ENCODE peak calls at places on chromosomes 11 and 22, in five cellular contexts. One of them, this sample, is unnamed.

GRCh38 chr22:38016182-38017078 is 32.1 kb upstream of the SOX10 start:
- DNase-seq in activated CD8-positive, alpha-beta memory T cell treated with anti-CD3 and anti-CD28 coated beads, Interleukin-2, amount 50 U/mL, for 4 hours: no peak
- DNase-seq in stimulated activated naive CD8-positive, alpha-beta T cell treated with anti-CD3 and anti-CD28 coated beads, Interleukin-15, Interleukin-2, amounts not matched to agents 100 U/mL and 50 U/mL, for 24 hours: no peak
- DNase-seq in stimulated activated CD4-positive, alpha-beta T cell treated with anti-CD3 and anti-CD28 coated beads, Interleukin-1b, Interleukin-23, amount 100 ng/mL, for 24 hours: no peak
- DNase-seq in amygdala: peak; percentile 88
- DNase-seq in this sample: no peak

GRCh38 chr11:66316849-66317251 is at the start of gene CD248:
- DNase-seq in activated CD8-positive, alpha-beta memory T cell treated with anti-CD3 and anti-CD28 coated beads, Interleukin-2, amount 50 U/mL, for 4 hours: no peak
- DNase-seq in stimulated activated CD4-positive, alpha-beta T cell treated with anti-CD3 and anti-CD28 coated beads, Interleukin-1b, Interleukin-23, amount 100 ng/mL, for 24 hours: no peak
- DNase-seq in stimulated activated naive CD8-positive, alpha-beta T cell treated with anti-CD3 and anti-CD28 coated beads, Interleukin-15, Interleukin-2, amounts not matched to agents 100 U/mL and 50 U/mL, for 24 hours: no peak
- DNase-seq in amygdala: no peak
- DNase-seq in this sample: no peak

GRCh38 chr11:5808500-5809121 is at the start of gene OR52N2:
- DNase-seq in stimulated activated naive CD8-positive, alpha-beta T cell treated with anti-CD3 and anti-CD28 coated beads, Interleukin-15, Interleukin-2, amounts not matched to agents 100 U/mL and 50 U/mL, for 24 hours: peak; percentile 73
- DNase-seq in amygdala: peak; percentile 22
- DNase-seq in activated CD8-positive, alpha-beta memory T cell treated with anti-CD3 and anti-CD28 coated beads, Interleukin-2, amount 50 U/mL, for 4 hours: peak; percentile 66
- DNase-seq in stimulated activated CD4-positive, alpha-beta T cell treated with anti-CD3 and anti-CD28 coated beads, Interleukin-1b, Interleukin-23, amount 100 ng/mL, for 24 hours: peak; percentile 53
- DNase-seq in this sample: peak; percentile 42

GRCh38 chr11:80188228-80188627 is 747.4 kb upstream of the TENM4 start:
- DNase-seq in stimulated activated naive CD8-positive, alpha-beta T cell treated with anti-CD3 and anti-CD28 coated beads, Interleukin-15, Interleukin-2, amounts not matched to agents 100 U/mL and 50 U/mL, for 24 hours: no peak
- DNase-seq in amygdala: no peak
- DNase-seq in stimulated activated CD4-positive, alpha-beta T cell treated with anti-CD3 and anti-CD28 coated beads, Interleukin-1b, Interleukin-23, amount 100 ng/mL, for 24 hours: no peak
- DNase-seq in activated CD8-positive, alpha-beta memory T cell treated with anti-CD3 and anti-CD28 coated beads, Interleukin-2, amount 50 U/mL, for 4 hours: no peak
- DNase-seq in this sample: no peak

GRCh38 chr22:19406846-19407245 is 24.7 kb downstream of the HIRA start:
- DNase-seq in amygdala: no peak
- DNase-seq in stimulated activated naive CD8-positive, alpha-beta T cell treated with anti-CD3 and anti-CD28 coated beads, Interleukin-15, Interleukin-2, amounts not matched to agents 100 U/mL and 50 U/mL, for 24 hours: no peak
- DNase-seq in activated CD8-positive, alpha-beta memory T cell treated with anti-CD3 and anti-CD28 coated beads, Interleukin-2, amount 50 U/mL, for 4 hours: no peak
- DNase-seq in stimulated activated CD4-positive, alpha-beta T cell treated with anti-CD3 and anti-CD28 coated beads, Interleukin-1b, Interleukin-23, amount 100 ng/mL, for 24 hours: no peak
- DNase-seq in this sample: no peak

GRCh38 chr11:67416416-67417335 is 1.2 kb downstream of the CARNS1 start:
- DNase-seq in stimulated activated CD4-positive, alpha-beta T cell treated with anti-CD3 and anti-CD28 coated beads, Interleukin-1b, Interleukin-23, amount 100 ng/mL, for 24 hours: no peak
- DNase-seq in stimulated activated naive CD8-positive, alpha-beta T cell treated with anti-CD3 and anti-CD28 coated beads, Interleukin-15, Interleukin-2, amounts not matched to agents 100 U/mL and 50 U/mL, for 24 hours: peak; percentile 62
- DNase-seq in activated CD8-positive, alpha-beta memory T cell treated with anti-CD3 and anti-CD28 coated beads, Interleukin-2, amount 50 U/mL, for 4 hours: peak; percentile 77
- DNase-seq in amygdala: no peak
- DNase-seq in this sample: peak; percentile 77

GRCh38 chr11:130278151-130278550 is 36.6 kb downstream of the ZBTB44 start:
- DNase-seq in activated CD8-positive, alpha-beta memory T cell treated with anti-CD3 and anti-CD28 coated beads, Interleukin-2, amount 50 U/mL, for 4 hours: no peak
- DNase-seq in stimulated activated CD4-positive, alpha-beta T cell treated with anti-CD3 and anti-CD28 coated beads, Interleukin-1b, Interleukin-23, amount 100 ng/mL, for 24 hours: no peak
- DNase-seq in amygdala: no peak
- DNase-seq in stimulated activated naive CD8-positive, alpha-beta T cell treated with anti-CD3 and anti-CD28 coated beads, Interleukin-15, Interleukin-2, amounts not matched to agents 100 U/mL and 50 U/mL, for 24 hours: no peak
- DNase-seq in this sample: no peak

GRCh38 chr11:16356057-16356750 is at the start of gene SOX6:
- DNase-seq in activated CD8-positive, alpha-beta memory T cell treated with anti-CD3 and anti-CD28 coated beads, Interleukin-2, amount 50 U/mL, for 4 hours: no peak
- DNase-seq in stimulated activated naive CD8-positive, alpha-beta T cell treated with anti-CD3 and anti-CD28 coated beads, Interleukin-15, Interleukin-2, amounts not matched to agents 100 U/mL and 50 U/mL, for 24 hours: no peak
- DNase-seq in amygdala: peak; percentile 6
- DNase-seq in stimulated activated CD4-positive, alpha-beta T cell treated with anti-CD3 and anti-CD28 coated beads, Interleukin-1b, Interleukin-23, amount 100 ng/mL, for 24 hours: no peak
- DNase-seq in this sample: no peak

GRCh38 chr11:134202661-134203060 is 21.1 kb downstream of the NCAPD3 start:
- DNase-seq in amygdala: no peak
- DNase-seq in activated CD8-positive, alpha-beta memory T cell treated with anti-CD3 and anti-CD28 coated beads, Interleukin-2, amount 50 U/mL, for 4 hours: no peak
- DNase-seq in stimulated activated naive CD8-positive, alpha-beta T cell treated with anti-CD3 and anti-CD28 coated beads, Interleukin-15, Interleukin-2, amounts not matched to agents 100 U/mL and 50 U/mL, for 24 hours: no peak
- DNase-seq in stimulated activated CD4-positive, alpha-beta T cell treated with anti-CD3 and anti-CD28 coated beads, Interleukin-1b, Interleukin-23, amount 100 ng/mL, for 24 hours: no peak
- DNase-seq in this sample: no peak

GRCh38 chr11:2198621-2199365 is 27.2 kb upstream of the TH start:
- DNase-seq in amygdala: no peak
- DNase-seq in stimulated activated CD4-positive, alpha-beta T cell treated with anti-CD3 and anti-CD28 coated beads, Interleukin-1b, Interleukin-23, amount 100 ng/mL, for 24 hours: no peak
- DNase-seq in stimulated activated naive CD8-positive, alpha-beta T cell treated with anti-CD3 and anti-CD28 coated beads, Interleukin-15, Interleukin-2, amounts not matched to agents 100 U/mL and 50 U/mL, for 24 hours: no peak
- DNase-seq in activated CD8-positive, alpha-beta memory T cell treated with anti-CD3 and anti-CD28 coated beads, Interleukin-2, amount 50 U/mL, for 4 hours: no peak
- DNase-seq in this sample: no peak

GRCh38 chr11:65301491-65302329 is 13.0 kb upstream of the CDC42EP2 start:
- DNase-seq in stimulated activated CD4-positive, alpha-beta T cell treated with anti-CD3 and anti-CD28 coated beads, Interleukin-1b, Interleukin-23, amount 100 ng/mL, for 24 hours: no peak
- DNase-seq in activated CD8-positive, alpha-beta memory T cell treated with anti-CD3 and anti-CD28 coated beads, Interleukin-2, amount 50 U/mL, for 4 hours: no peak
- DNase-seq in amygdala: peak; percentile 58
- DNase-seq in stimulated activated naive CD8-positive, alpha-beta T cell treated with anti-CD3 and anti-CD28 coated beads, Interleukin-15, Interleukin-2, amounts not matched to agents 100 U/mL and 50 U/mL, for 24 hours: no peak
- DNase-seq in this sample: no peak

GRCh38 chr11:73321342-73322110 is 13.4 kb downstream of the ARHGEF17 start:
- DNase-seq in amygdala: no peak
- DNase-seq in activated CD8-positive, alpha-beta memory T cell treated with anti-CD3 and anti-CD28 coated beads, Interleukin-2, amount 50 U/mL, for 4 hours: no peak
- DNase-seq in stimulated activated CD4-positive, alpha-beta T cell treated with anti-CD3 and anti-CD28 coated beads, Interleukin-1b, Interleukin-23, amount 100 ng/mL, for 24 hours: no peak
- DNase-seq in stimulated activated naive CD8-positive, alpha-beta T cell treated with anti-CD3 and anti-CD28 coated beads, Interleukin-15, Interleukin-2, amounts not matched to agents 100 U/mL and 50 U/mL, for 24 hours: no peak
- DNase-seq in this sample: no peak

GRCh38 chr22:23834830-23835772 is 3.7 kb downstream of the DERL3 start:
- DNase-seq in stimulated activated naive CD8-positive, alpha-beta T cell treated with anti-CD3 and anti-CD28 coated beads, Interleukin-15, Interleukin-2, amounts not matched to agents 100 U/mL and 50 U/mL, for 24 hours: no peak
- DNase-seq in activated CD8-positive, alpha-beta memory T cell treated with anti-CD3 and anti-CD28 coated beads, Interleukin-2, amount 50 U/mL, for 4 hours: no peak
- DNase-seq in stimulated activated CD4-positive, alpha-beta T cell treated with anti-CD3 and anti-CD28 coated beads, Interleukin-1b, Interleukin-23, amount 100 ng/mL, for 24 hours: no peak
- DNase-seq in amygdala: peak; percentile 66
- DNase-seq in this sample: no peak

GRCh38 chr11:36388086-36388485 is 92.0 kb downstream of the PRR5L start:
- DNase-seq in amygdala: no peak
- DNase-seq in activated CD8-positive, alpha-beta memory T cell treated with anti-CD3 and anti-CD28 coated beads, Interleukin-2, amount 50 U/mL, for 4 hours: no peak
- DNase-seq in stimulated activated naive CD8-positive, alpha-beta T cell treated with anti-CD3 and anti-CD28 coated beads, Interleukin-15, Interleukin-2, amounts not matched to agents 100 U/mL and 50 U/mL, for 24 hours: no peak
- DNase-seq in stimulated activated CD4-positive, alpha-beta T cell treated with anti-CD3 and anti-CD28 coated beads, Interleukin-1b, Interleukin-23, amount 100 ng/mL, for 24 hours: no peak
- DNase-seq in this sample: no peak

GRCh38 chr22:41598081-41598480 is 8.4 kb upstream of the PMM1 start:
- DNase-seq in stimulated activated CD4-positive, alpha-beta T cell treated with anti-CD3 and anti-CD28 coated beads, Interleukin-1b, Interleukin-23, amount 100 ng/mL, for 24 hours: no peak
- DNase-seq in stimulated activated naive CD8-positive, alpha-beta T cell treated with anti-CD3 and anti-CD28 coated beads, Interleukin-15, Interleukin-2, amounts not matched to agents 100 U/mL and 50 U/mL, for 24 hours: no peak
- DNase-seq in activated CD8-positive, alpha-beta memory T cell treated with anti-CD3 and anti-CD28 coated beads, Interleukin-2, amount 50 U/mL, for 4 hours: no peak
- DNase-seq in amygdala: no peak
- DNase-seq in this sample: no peak

GRCh38 chr11:35035894-35036408 is 103.0 kb upstream of the CD44 start:
- DNase-seq in amygdala: no peak
- DNase-seq in activated CD8-positive, alpha-beta memory T cell treated with anti-CD3 and anti-CD28 coated beads, Interleukin-2, amount 50 U/mL, for 4 hours: no peak
- DNase-seq in stimulated activated CD4-positive, alpha-beta T cell treated with anti-CD3 and anti-CD28 coated beads, Interleukin-1b, Interleukin-23, amount 100 ng/mL, for 24 hours: no peak
- DNase-seq in stimulated activated naive CD8-positive, alpha-beta T cell treated with anti-CD3 and anti-CD28 coated beads, Interleukin-15, Interleukin-2, amounts not matched to agents 100 U/mL and 50 U/mL, for 24 hours: no peak
- DNase-seq in this sample: no peak

GRCh38 chr11:8282621-8283509 is 19.2 kb upstream of the LMO1 start:
- DNase-seq in amygdala: no peak
- DNase-seq in stimulated activated naive CD8-positive, alpha-beta T cell treated with anti-CD3 and anti-CD28 coated beads, Interleukin-15, Interleukin-2, amounts not matched to agents 100 U/mL and 50 U/mL, for 24 hours: no peak
- DNase-seq in stimulated activated CD4-positive, alpha-beta T cell treated with anti-CD3 and anti-CD28 coated beads, Interleukin-1b, Interleukin-23, amount 100 ng/mL, for 24 hours: no peak
- DNase-seq in activated CD8-positive, alpha-beta memory T cell treated with anti-CD3 and anti-CD28 coated beads, Interleukin-2, amount 50 U/mL, for 4 hours: no peak
- DNase-seq in this sample: no peak

GRCh38 chr11:2951235-2952110 is 22.3 kb upstream of the PHLDA2 start:
- DNase-seq in stimulated activated naive CD8-positive, alpha-beta T cell treated with anti-CD3 and anti-CD28 coated beads, Interleukin-15, Interleukin-2, amounts not matched to agents 100 U/mL and 50 U/mL, for 24 hours: no peak
- DNase-seq in stimulated activated CD4-positive, alpha-beta T cell treated with anti-CD3 and anti-CD28 coated beads, Interleukin-1b, Interleukin-23, amount 100 ng/mL, for 24 hours: no peak
- DNase-seq in amygdala: no peak
- DNase-seq in activated CD8-positive, alpha-beta memory T cell treated with anti-CD3 and anti-CD28 coated beads, Interleukin-2, amount 50 U/mL, for 4 hours: no peak
- DNase-seq in this sample: no peak

GRCh38 chr11:87901366-87901765 is 273.9 kb downstream of the RAB38 start:
- DNase-seq in stimulated activated naive CD8-positive, alpha-beta T cell treated with anti-CD3 and anti-CD28 coated beads, Interleukin-15, Interleukin-2, amounts not matched to agents 100 U/mL and 50 U/mL, for 24 hours: no peak
- DNase-seq in stimulated activated CD4-positive, alpha-beta T cell treated with anti-CD3 and anti-CD28 coated beads, Interleukin-1b, Interleukin-23, amount 100 ng/mL, for 24 hours: no peak
- DNase-seq in activated CD8-positive, alpha-beta memory T cell treated with anti-CD3 and anti-CD28 coated beads, Interleukin-2, amount 50 U/mL, for 4 hours: no peak
- DNase-seq in amygdala: no peak
- DNase-seq in this sample: no peak

GRCh38 chr22:47345025-47345424 is 582.6 kb downstream of the TBC1D22A start:
- DNase-seq in stimulated activated CD4-positive, alpha-beta T cell treated with anti-CD3 and anti-CD28 coated beads, Interleukin-1b, Interleukin-23, amount 100 ng/mL, for 24 hours: no peak
- DNase-seq in activated CD8-positive, alpha-beta memory T cell treated with anti-CD3 and anti-CD28 coated beads, Interleukin-2, amount 50 U/mL, for 4 hours: no peak
- DNase-seq in amygdala: no peak
- DNase-seq in stimulated activated naive CD8-positive, alpha-beta T cell treated with anti-CD3 and anti-CD28 coated beads, Interleukin-15, Interleukin-2, amounts not matched to agents 100 U/mL and 50 U/mL, for 24 hours: no peak
- DNase-seq in this sample: no peak

GRCh38 chr11:11588890-11589289 is 32.9 kb downstream of the GALNT18 start:
- DNase-seq in stimulated activated naive CD8-positive, alpha-beta T cell treated with anti-CD3 and anti-CD28 coated beads, Interleukin-15, Interleukin-2, amounts not matched to agents 100 U/mL and 50 U/mL, for 24 hours: no peak
- DNase-seq in stimulated activated CD4-positive, alpha-beta T cell treated with anti-CD3 and anti-CD28 coated beads, Interleukin-1b, Interleukin-23, amount 100 ng/mL, for 24 hours: no peak
- DNase-seq in activated CD8-positive, alpha-beta memory T cell treated with anti-CD3 and anti-CD28 coated beads, Interleukin-2, amount 50 U/mL, for 4 hours: no peak
- DNase-seq in amygdala: no peak
- DNase-seq in this sample: no peak

GRCh38 chr22:17970205-17970708 is 54.1 kb downstream of the MICAL3 start:
- DNase-seq in stimulated activated naive CD8-positive, alpha-beta T cell treated with anti-CD3 and anti-CD28 coated beads, Interleukin-15, Interleukin-2, amounts not matched to agents 100 U/mL and 50 U/mL, for 24 hours: no peak
- DNase-seq in activated CD8-positive, alpha-beta memory T cell treated with anti-CD3 and anti-CD28 coated beads, Interleukin-2, amount 50 U/mL, for 4 hours: no peak
- DNase-seq in amygdala: no peak
- DNase-seq in stimulated activated CD4-positive, alpha-beta T cell treated with anti-CD3 and anti-CD28 coated beads, Interleukin-1b, Interleukin-23, amount 100 ng/mL, for 24 hours: no peak
- DNase-seq in this sample: no peak

GRCh38 chr11:706957-707816 is 1.2 kb downstream of the EPS8L2 start:
- DNase-seq in stimulated activated CD4-positive, alpha-beta T cell treated with anti-CD3 and anti-CD28 coated beads, Interleukin-1b, Interleukin-23, amount 100 ng/mL, for 24 hours: no peak
- DNase-seq in activated CD8-positive, alpha-beta memory T cell treated with anti-CD3 and anti-CD28 coated beads, Interleukin-2, amount 50 U/mL, for 4 hours: no peak
- DNase-seq in stimulated activated naive CD8-positive, alpha-beta T cell treated with anti-CD3 and anti-CD28 coated beads, Interleukin-15, Interleukin-2, amounts not matched to agents 100 U/mL and 50 U/mL, for 24 hours: no peak
- DNase-seq in amygdala: no peak
- DNase-seq in this sample: no peak

GRCh38 chr22:39935622-39936021 is 24.6 kb upstream of the TMA7B start:
- DNase-seq in amygdala: no peak
- DNase-seq in stimulated activated naive CD8-positive, alpha-beta T cell treated with anti-CD3 and anti-CD28 coated beads, Interleukin-15, Interleukin-2, amounts not matched to agents 100 U/mL and 50 U/mL, for 24 hours: no peak
- DNase-seq in stimulated activated CD4-positive, alpha-beta T cell treated with anti-CD3 and anti-CD28 coated beads, Interleukin-1b, Interleukin-23, amount 100 ng/mL, for 24 hours: no peak
- DNase-seq in activated CD8-positive, alpha-beta memory T cell treated with anti-CD3 and anti-CD28 coated beads, Interleukin-2, amount 50 U/mL, for 4 hours: no peak
- DNase-seq in this sample: no peak

GRCh38 chr11:32187106-32187505 is 96.2 kb downstream of the RCN1 start:
- DNase-seq in activated CD8-positive, alpha-beta memory T cell treated with anti-CD3 and anti-CD28 coated beads, Interleukin-2, amount 50 U/mL, for 4 hours: no peak
- DNase-seq in amygdala: no peak
- DNase-seq in stimulated activated CD4-positive, alpha-beta T cell treated with anti-CD3 and anti-CD28 coated beads, Interleukin-1b, Interleukin-23, amount 100 ng/mL, for 24 hours: no peak
- DNase-seq in stimulated activated naive CD8-positive, alpha-beta T cell treated with anti-CD3 and anti-CD28 coated beads, Interleukin-15, Interleukin-2, amounts not matched to agents 100 U/mL and 50 U/mL, for 24 hours: no peak
- DNase-seq in this sample: no peak

GRCh38 chr22:43922123-43922522 is 1.5 kb upstream of the PNPLA3 start:
- DNase-seq in activated CD8-positive, alpha-beta memory T cell treated with anti-CD3 and anti-CD28 coated beads, Interleukin-2, amount 50 U/mL, for 4 hours: no peak
- DNase-seq in stimulated activated naive CD8-positive, alpha-beta T cell treated with anti-CD3 and anti-CD28 coated beads, Interleukin-15, Interleukin-2, amounts not matched to agents 100 U/mL and 50 U/mL, for 24 hours: no peak
- DNase-seq in stimulated activated CD4-positive, alpha-beta T cell treated with anti-CD3 and anti-CD28 coated beads, Interleukin-1b, Interleukin-23, amount 100 ng/mL, for 24 hours: no peak
- DNase-seq in amygdala: no peak
- DNase-seq in this sample: no peak

GRCh38 chr11:19431059-19431398 is 190.3 kb upstream of the E2F8 start:
- DNase-seq in stimulated activated naive CD8-positive, alpha-beta T cell treated with anti-CD3 and anti-CD28 coated beads, Interleukin-15, Interleukin-2, amounts not matched to agents 100 U/mL and 50 U/mL, for 24 hours: no peak
- DNase-seq in stimulated activated CD4-positive, alpha-beta T cell treated with anti-CD3 and anti-CD28 coated beads, Interleukin-1b, Interleukin-23, amount 100 ng/mL, for 24 hours: no peak
- DNase-seq in amygdala: no peak
- DNase-seq in activated CD8-positive, alpha-beta memory T cell treated with anti-CD3 and anti-CD28 coated beads, Interleukin-2, amount 50 U/mL, for 4 hours: no peak
- DNase-seq in this sample: no peak

GRCh38 chr22:27732841-27733240 is 68.7 kb downstream of the MN1 start:
- DNase-seq in activated CD8-positive, alpha-beta memory T cell treated with anti-CD3 and anti-CD28 coated beads, Interleukin-2, amount 50 U/mL, for 4 hours: no peak
- DNase-seq in amygdala: no peak
- DNase-seq in stimulated activated CD4-positive, alpha-beta T cell treated with anti-CD3 and anti-CD28 coated beads, Interleukin-1b, Interleukin-23, amount 100 ng/mL, for 24 hours: no peak
- DNase-seq in stimulated activated naive CD8-positive, alpha-beta T cell treated with anti-CD3 and anti-CD28 coated beads, Interleukin-15, Interleukin-2, amounts not matched to agents 100 U/mL and 50 U/mL, for 24 hours: no peak
- DNase-seq in this sample: no peak

GRCh38 chr11:57812634-57813033 is 51.0 kb downstream of the CTNND1 start:
- DNase-seq in amygdala: peak; percentile 13
- DNase-seq in stimulated activated CD4-positive, alpha-beta T cell treated with anti-CD3 and anti-CD28 coated beads, Interleukin-1b, Interleukin-23, amount 100 ng/mL, for 24 hours: no peak
- DNase-seq in activated CD8-positive, alpha-beta memory T cell treated with anti-CD3 and anti-CD28 coated beads, Interleukin-2, amount 50 U/mL, for 4 hours: no peak
- DNase-seq in stimulated activated naive CD8-positive, alpha-beta T cell treated with anti-CD3 and anti-CD28 coated beads, Interleukin-15, Interleukin-2, amounts not matched to agents 100 U/mL and 50 U/mL, for 24 hours: no peak
- DNase-seq in this sample: no peak

GRCh38 chr11:130642994-130643393 is 194.5 kb downstream of the ADAMTS15 start:
- DNase-seq in stimulated activated CD4-positive, alpha-beta T cell treated with anti-CD3 and anti-CD28 coated beads, Interleukin-1b, Interleukin-23, amount 100 ng/mL, for 24 hours: no peak
- DNase-seq in amygdala: no peak
- DNase-seq in stimulated activated naive CD8-positive, alpha-beta T cell treated with anti-CD3 and anti-CD28 coated beads, Interleukin-15, Interleukin-2, amounts not matched to agents 100 U/mL and 50 U/mL, for 24 hours: no peak
- DNase-seq in activated CD8-positive, alpha-beta memory T cell treated with anti-CD3 and anti-CD28 coated beads, Interleukin-2, amount 50 U/mL, for 4 hours: no peak
- DNase-seq in this sample: no peak

GRCh38 chr22:28955817-28956216 is 72.4 kb downstream of the ZNRF3 start:
- DNase-seq in amygdala: no peak
- DNase-seq in stimulated activated naive CD8-positive, alpha-beta T cell treated with anti-CD3 and anti-CD28 coated beads, Interleukin-15, Interleukin-2, amounts not matched to agents 100 U/mL and 50 U/mL, for 24 hours: peak; percentile 83
- DNase-seq in activated CD8-positive, alpha-beta memory T cell treated with anti-CD3 and anti-CD28 coated beads, Interleukin-2, amount 50 U/mL, for 4 hours: peak; percentile 71
- DNase-seq in stimulated activated CD4-positive, alpha-beta T cell treated with anti-CD3 and anti-CD28 coated beads, Interleukin-1b, Interleukin-23, amount 100 ng/mL, for 24 hours: peak; percentile 52
- DNase-seq in this sample: peak; percentile 68

GRCh38 chr11:5192738-5193137 is 7.7 kb downstream of the OR51V1 start:
- DNase-seq in stimulated activated naive CD8-positive, alpha-beta T cell treated with anti-CD3 and anti-CD28 coated beads, Interleukin-15, Interleukin-2, amounts not matched to agents 100 U/mL and 50 U/mL, for 24 hours: no peak
- DNase-seq in activated CD8-positive, alpha-beta memory T cell treated with anti-CD3 and anti-CD28 coated beads, Interleukin-2, amount 50 U/mL, for 4 hours: no peak
- DNase-seq in amygdala: no peak
- DNase-seq in stimulated activated CD4-positive, alpha-beta T cell treated with anti-CD3 and anti-CD28 coated beads, Interleukin-1b, Interleukin-23, amount 100 ng/mL, for 24 hours: no peak
- DNase-seq in this sample: no peak

GRCh38 chr11:134543144-134544044 is 131.4 kb upstream of the B3GAT1 start:
- DNase-seq in amygdala: no peak
- DNase-seq in stimulated activated naive CD8-positive, alpha-beta T cell treated with anti-CD3 and anti-CD28 coated beads, Interleukin-15, Interleukin-2, amounts not matched to agents 100 U/mL and 50 U/mL, for 24 hours: no peak
- DNase-seq in stimulated activated CD4-positive, alpha-beta T cell treated with anti-CD3 and anti-CD28 coated beads, Interleukin-1b, Interleukin-23, amount 100 ng/mL, for 24 hours: no peak
- DNase-seq in activated CD8-positive, alpha-beta memory T cell treated with anti-CD3 and anti-CD28 coated beads, Interleukin-2, amount 50 U/mL, for 4 hours: no peak
- DNase-seq in this sample: no peak

GRCh38 chr11:99571094-99571493 is 550.3 kb downstream of the CNTN5 start:
- DNase-seq in stimulated activated CD4-positive, alpha-beta T cell treated with anti-CD3 and anti-CD28 coated beads, Interleukin-1b, Interleukin-23, amount 100 ng/mL, for 24 hours: no peak
- DNase-seq in activated CD8-positive, alpha-beta memory T cell treated with anti-CD3 and anti-CD28 coated beads, Interleukin-2, amount 50 U/mL, for 4 hours: no peak
- DNase-seq in amygdala: no peak
- DNase-seq in stimulated activated naive CD8-positive, alpha-beta T cell treated with anti-CD3 and anti-CD28 coated beads, Interleukin-15, Interleukin-2, amounts not matched to agents 100 U/mL and 50 U/mL, for 24 hours: no peak
- DNase-seq in this sample: no peak

GRCh38 chr11:130719516-130719915 is 196.8 kb downstream of the SNX19 start:
- DNase-seq in stimulated activated CD4-positive, alpha-beta T cell treated with anti-CD3 and anti-CD28 coated beads, Interleukin-1b, Interleukin-23, amount 100 ng/mL, for 24 hours: no peak
- DNase-seq in stimulated activated naive CD8-positive, alpha-beta T cell treated with anti-CD3 and anti-CD28 coated beads, Interleukin-15, Interleukin-2, amounts not matched to agents 100 U/mL and 50 U/mL, for 24 hours: no peak
- DNase-seq in activated CD8-positive, alpha-beta memory T cell treated with anti-CD3 and anti-CD28 coated beads, Interleukin-2, amount 50 U/mL, for 4 hours: no peak
- DNase-seq in amygdala: no peak
- DNase-seq in this sample: no peak

GRCh38 chr11:46437106-46437689 is 45.6 kb upstream of the CHRM4 start:
- DNase-seq in stimulated activated naive CD8-positive, alpha-beta T cell treated with anti-CD3 and anti-CD28 coated beads, Interleukin-15, Interleukin-2, amounts not matched to agents 100 U/mL and 50 U/mL, for 24 hours: no peak
- DNase-seq in activated CD8-positive, alpha-beta memory T cell treated with anti-CD3 and anti-CD28 coated beads, Interleukin-2, amount 50 U/mL, for 4 hours: no peak
- DNase-seq in amygdala: no peak
- DNase-seq in stimulated activated CD4-positive, alpha-beta T cell treated with anti-CD3 and anti-CD28 coated beads, Interleukin-1b, Interleukin-23, amount 100 ng/mL, for 24 hours: no peak
- DNase-seq in this sample: no peak

This sample was measured in effector memory CD4-positive, alpha-beta T cell.